ENCODE peak calls at places on chromosome 22, in five cellular contexts. M is AG09309, W is lung, I is foreskin fibroblast, B is vagina. Z is an unnamed sample.

GRCh38 chr22:33569547-33569946 is 350.7 kb downstream of the LARGE1 start:
- DNase-seq in M (no peak), W (no peak), I (no peak), B (no peak), Z (no peak)

GRCh38 chr22:50289151-50289941 is 18.1 kb downstream of the PLXNB2 start:
- DNase-seq in M (no peak), W (no peak), I (no peak), B (no peak), Z (no peak)

GRCh38 chr22:44574057-44574456 is 76.0 kb upstream of the RTL6 start:
- DNase-seq in M (peak; percentile 74), W (peak; percentile 46), I (peak; percentile 82), B (no peak), Z (peak; percentile 79)

GRCh38 chr22:41902016-41902415 is 12.9 kb downstream of the SHISA8 start:
- DNase-seq in M (no peak), W (no peak), I (no peak), B (no peak), Z (no peak)

GRCh38 chr22:44887941-44888366 is 121.9 kb downstream of the PHF21B start:
- DNase-seq in M (no peak), W (no peak), I (no peak), B (no peak), Z (no peak)

GRCh38 chr22:46428171-46428570 is 92.7 kb downstream of the TRMU start:
- DNase-seq in M (no peak), W (no peak), I (no peak), B (no peak), Z (no peak)

GRCh38 chr22:49620666-49621065 is 207.0 kb downstream of the BRD1 start:
- DNase-seq in M (no peak), W (no peak), I (no peak), B (no peak), Z (no peak)

GRCh38 chr22:45978275-45978713 is 1.3 kb upstream of the WNT7B start:
- DNase-seq in M (no peak), W (no peak), I (no peak), B (no peak), Z (no peak)

GRCh38 chr22:32331918-32332725 is 25.5 kb upstream of the RFPL3 start:
- DNase-seq in M (no peak), W (no peak), I (no peak), B (peak; percentile 85), Z (no peak)

GRCh38 chr22:19942071-19942885 is 660 bp upstream of the TXNRD2 start:
- DNase-seq in M (peak; percentile 55), W (no peak), I (peak; percentile 81), B (no peak), Z (no peak)

GRCh38 chr22:17921871-17922821 is 102.2 kb downstream of the MICAL3 start:
- DNase-seq in M (no peak), W (no peak), I (no peak), B (no peak), Z (no peak)

GRCh38 chr22:45552580-45553332 is 50.1 kb downstream of the FBLN1 start:
- DNase-seq in M (peak; percentile 86), W (peak; percentile 51), I (peak; percentile 99), B (no peak), Z (peak; percentile 95)

GRCh38 chr22:24503137-24503850 is 8.2 kb downstream of the UPB1 start:
- DNase-seq in M (no peak), W (peak; percentile 50), I (peak; percentile 72), B (no peak), Z (no peak)

GRCh38 chr22:45450101-45450785 is 36.8 kb downstream of the RIBC2 start:
- DNase-seq in M (no peak), W (no peak), I (peak; percentile 36), B (no peak), Z (no peak)

GRCh38 chr22:26610983-26611382 is 6.8 kb downstream of the CRYBB1 start:
- DNase-seq in M (no peak), W (no peak), I (peak; percentile 15), B (no peak), Z (no peak)

GRCh38 chr22:32603651-32604540 is 129.3 kb downstream of the FBXO7 start:
- DNase-seq in M (no peak), W (no peak), I (no peak), B (no peak), Z (no peak)

GRCh38 chr22:20131593-20131855 is at the start of gene ZDHHC8:
- DNase-seq in M (no peak), W (no peak), I (peak; percentile 65), B (no peak), Z (no peak)

GRCh38 chr22:44702479-44703219 is 645 bp downstream of the PRR5 start:
- DNase-seq in M (no peak), W (no peak), I (peak; percentile 62), B (no peak), Z (no peak)

GRCh38 chr22:49973018-49973965 is 12.7 kb downstream of the PIM3 start:
- DNase-seq in M (no peak), W (no peak), I (peak; percentile 48), B (no peak), Z (no peak)

GRCh38 chr22:45682069-45682468 is 10.4 kb downstream of the ATXN10 start:
- DNase-seq in M (no peak), W (no peak), I (no peak), B (no peak), Z (no peak)

GRCh38 chr22:40009231-40009769 is 14.5 kb downstream of the FAM83F start:
- DNase-seq in M (no peak), W (no peak), I (no peak), B (no peak), Z (no peak)

GRCh38 chr22:44870021-44870420 is 117.6 kb downstream of the ARHGAP8 start:
- DNase-seq in M (no peak), W (no peak), I (no peak), B (no peak), Z (no peak)

GRCh38 chr22:25553131-25553530 is 11.3 kb upstream of the GRK3 start:
- DNase-seq in M (no peak), W (no peak), I (no peak), B (no peak), Z (no peak)

GRCh38 chr22:19108807-19109197 is 13.4 kb downstream of the DGCR2 start:
- DNase-seq in M (no peak), W (no peak), I (no peak), B (no peak), Z (no peak)

GRCh38 chr22:41366323-41367014 is 15.3 kb upstream of the TEF start:
- DNase-seq in M (no peak), W (no peak), I (peak; percentile 43), B (no peak), Z (no peak)

GRCh38 chr22:21020802-21021429 is 6.0 kb downstream of the P2RX6 start:
- DNase-seq in M (no peak), W (no peak), I (no peak), B (no peak), Z (no peak)

GRCh38 chr22:26558246-26558895 is 31.6 kb downstream of the TPST2 start:
- DNase-seq in M (peak; percentile 4), W (no peak), I (peak; percentile 31), B (no peak), Z (no peak)

GRCh38 chr22:40721266-40721665 is 42.0 kb downstream of the MCHR1 start:
- DNase-seq in M (no peak), W (no peak), I (peak; percentile 59), B (no peak), Z (no peak)

GRCh38 chr22:19223110-19223509 is 44.6 kb upstream of the SLC25A1 start:
- DNase-seq in M (no peak), W (no peak), I (no peak), B (no peak), Z (no peak)

GRCh38 chr22:50670914-50671538 is 1.6 kb upstream of the SHANK3 start:
- DNase-seq in M (no peak), W (no peak), I (no peak), B (no peak), Z (no peak)

GRCh38 chr22:45450931-45451651 is 37.6 kb downstream of the RIBC2 start:
- DNase-seq in M (peak; percentile 98), W (no peak), I (peak; percentile 96), B (no peak), Z (peak; percentile 96)

GRCh38 chr22:37334859-37335818 is 52.8 kb downstream of the CYTH4 start:
- DNase-seq in M (no peak), W (no peak), I (no peak), B (no peak), Z (no peak)
- TF ChIP-seq CTCF in M (no peak), W (no peak), I (no peak), B (no peak), Z (no peak)

GRCh38 chr22:43268261-43268660 is 74.9 kb downstream of the SCUBE1 start:
- DNase-seq in M (no peak), W (no peak), I (no peak), B (no peak), Z (no peak)

GRCh38 chr22:43269325-43270040 is 73.7 kb downstream of the SCUBE1 start:
- DNase-seq in M (no peak), W (no peak), I (no peak), B (no peak), Z (no peak)

GRCh38 chr22:43270949-43271348 is 72.2 kb downstream of the SCUBE1 start:
- DNase-seq in M (no peak), W (no peak), I (no peak), B (no peak), Z (no peak)

GRCh38 chr22:43272301-43272700 is 70.9 kb downstream of the SCUBE1 start:
- DNase-seq in M (no peak), W (peak; percentile 42), I (no peak), B (no peak), Z (no peak)

DNA sequence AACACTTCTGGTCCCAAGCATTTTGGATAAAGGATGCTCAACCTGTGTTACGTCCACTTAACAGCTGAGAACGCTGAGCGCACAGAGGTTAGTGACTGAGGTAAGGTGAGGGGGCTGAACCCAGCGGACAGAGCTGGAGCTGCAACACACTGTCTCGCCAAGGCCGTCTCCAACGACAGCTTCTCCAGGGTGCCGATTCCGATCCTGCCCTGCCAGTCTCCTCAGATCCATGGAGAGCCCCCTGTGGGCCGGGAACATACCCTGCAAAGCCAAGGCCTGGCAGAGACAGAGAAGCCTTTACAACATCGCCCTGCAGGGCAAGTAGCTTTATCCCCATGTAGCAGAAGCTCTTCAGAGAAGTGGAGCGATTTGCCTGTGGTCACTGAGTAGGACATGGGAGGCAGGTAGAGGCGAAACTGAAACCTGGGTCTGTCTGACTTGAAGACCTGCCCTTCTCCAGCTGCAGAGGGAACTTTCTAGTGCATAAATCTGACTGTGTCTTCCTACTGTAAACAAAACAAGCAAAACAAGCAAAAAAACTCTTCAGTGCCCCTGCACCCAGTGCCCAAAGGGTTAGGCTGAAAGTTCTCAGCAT is 72.8 kb downstream of the SCUBE1 start:
- DNase-seq in M (no peak), W (no peak), I (peak; percentile 12), B (no peak), Z (no peak)
- TF ChIP-seq CTCF in M (peak; percentile 31), W (no peak), I (peak; percentile 13), B (no peak), Z (peak; percentile 8)

GRCh38 chr22:22408731-22409696 is 99.5 kb downstream of the ZNF280B start:
- DNase-seq in M (no peak), W (no peak), I (peak; percentile 28), B (peak; percentile 82), Z (no peak)
- TF ChIP-seq CTCF in M (peak; percentile 11), W (no peak), I (peak; percentile 50), B (no peak), Z (peak; percentile 38)

DNA sequence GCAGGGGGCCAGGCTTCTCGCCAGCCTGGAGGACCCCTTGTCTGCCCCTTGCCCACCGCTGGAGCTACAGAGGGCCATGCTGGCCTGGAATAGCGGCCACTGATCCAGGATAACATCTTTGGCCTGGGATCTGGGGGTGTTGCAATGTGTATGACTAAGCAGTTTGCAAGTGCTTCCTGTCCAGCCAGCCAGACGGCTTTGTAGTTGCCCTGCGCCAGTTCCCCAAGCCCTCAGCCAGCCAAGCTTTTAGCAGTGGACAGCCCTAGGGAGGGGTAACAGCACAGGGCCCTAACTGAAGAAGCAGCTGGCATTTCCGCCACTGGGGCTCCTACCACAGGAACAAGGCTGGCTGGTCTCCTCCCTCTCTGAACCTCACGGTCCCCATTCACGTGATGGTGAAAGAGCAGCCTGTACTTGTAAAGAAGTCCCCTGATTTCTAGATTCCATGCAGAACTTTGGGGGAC is 32.1 kb downstream of the UQCR10 start:
- DNase-seq in M (peak; percentile 94), W (peak; percentile 95), I (peak; percentile 91), B (no peak), Z (peak; percentile 94)
- TF ChIP-seq CTCF in M (peak; percentile 44), W (no peak), I (no peak), B (peak; percentile 26), Z (no peak)